ENCODE peak calls at places on chromosomes 3 and 15, in nine cellular contexts. O, R, J, Q, B, S, G, F and L are unnamed samples.

GRCh38 chr15:33089878-33090757 is 104.4 kb downstream of the FMN1 start:
- DNase-seq in J (no peak), O (peak), G (peak), Q (no peak), S (no peak), R (peak), B (no peak), F (no peak), L (no peak)

GRCh38 chr3:147507638-147508286 is 98.6 kb downstream of the ZIC1 start:
- DNase-seq in F (peak), O (peak), Q (no peak), J (no peak), G (peak), S (no peak), R (peak), B (no peak), L (no peak)

GRCh38 chr3:110758208-110758607 is 313.4 kb upstream of the NECTIN3 start:
- DNase-seq in J (no peak), G (peak), O (peak), S (no peak), Q (no peak), B (no peak), F (no peak), R (no peak), L (no peak)

GRCh38 chr3:24498391-24498790 is 3.7 kb upstream of the THRB start:
- DNase-seq in F (no peak), G (no peak), Q (peak), B (no peak), J (no peak), O (peak), R (no peak), S (no peak), L (no peak)

GRCh38 chr3:40516201-40516600 is 8.6 kb upstream of the ZNF621 start:
- DNase-seq in R (peak), B (no peak), O (peak), J (no peak), Q (peak), F (no peak), S (no peak), G (peak), L (no peak)

GRCh38 chr3:182848906-182849305 is 55.6 kb downstream of the ATP11B start:
- DNase-seq in S (no peak), B (no peak), G (no peak), Q (no peak), O (no peak), J (no peak), F (no peak), R (no peak), L (no peak)

GRCh38 chr3:183370391-183370790 is 58.0 kb downstream of the MCF2L2 start:
- DNase-seq in S (no peak), R (peak), G (peak), B (no peak), F (no peak), J (no peak), Q (no peak), O (peak), L (no peak)

GRCh38 chr3:104886220-104886995 is 480.3 kb upstream of the ALCAM start:
- DNase-seq in Q (no peak), S (no peak), O (peak), G (peak), J (no peak), R (peak), F (no peak), B (no peak), L (no peak)

GRCh38 chr3:120848503-120848902 is 59.5 kb upstream of the STXBP5L start:
- DNase-seq in S (no peak), R (no peak), F (no peak), Q (no peak), G (no peak), O (no peak), J (no peak), B (no peak), L (no peak)

GRCh38 chr15:29337156-29337959 is 67.7 kb upstream of the NSMCE3 start:
- DNase-seq in G (peak), F (no peak), B (no peak), Q (no peak), R (peak), J (no peak), S (no peak), O (peak), L (no peak)

GRCh38 chr15:89479173-89479572 is 17.2 kb downstream of the RHCG start:
- DNase-seq in J (no peak), R (no peak), Q (no peak), S (no peak), O (no peak), B (no peak), G (no peak), F (no peak), L (no peak)

GRCh38 chr3:170506556-170506955 is 79.3 kb downstream of the SLC7A14 start:
- DNase-seq in G (peak), R (peak), Q (peak), S (no peak), B (no peak), F (no peak), O (peak), J (no peak), L (no peak)

GRCh38 chr15:100761253-100761935 is 118.2 kb upstream of the ALDH1A3 start:
- DNase-seq in B (no peak), S (no peak), O (no peak), F (no peak), G (no peak), R (no peak), J (peak), Q (no peak), L (no peak)

GRCh38 chr3:57961828-57962447 is 46.3 kb upstream of the FLNB start:
- DNase-seq in G (peak), F (no peak), Q (peak), O (peak), J (peak), S (no peak), R (peak), B (no peak), L (no peak)

GRCh38 chr3:186280737-186281136 is 81.3 kb downstream of the DGKG start:
- DNase-seq in G (no peak), Q (no peak), O (no peak), S (no peak), F (no peak), J (no peak), R (no peak), B (no peak), L (no peak)

GRCh38 chr15:26013946-26014345 is 150.8 kb upstream of the ATP10A start:
- DNase-seq in Q (peak), J (no peak), B (no peak), S (no peak), G (no peak), O (peak), R (no peak), F (no peak), L (peak)

GRCh38 chr3:156472150-156472549 is 82.8 kb downstream of the SSR3 start:
- DNase-seq in R (no peak), B (no peak), G (no peak), F (no peak), Q (no peak), O (no peak), S (no peak), J (no peak), L (no peak)

GRCh38 chr3:50388720-50389352 is 29.5 kb upstream of the TMEM115 start:
- DNase-seq in F (no peak), G (peak), B (no peak), O (no peak), R (no peak), J (no peak), S (no peak), Q (peak), L (no peak)

GRCh38 chr3:35723480-35724097 is 84.3 kb downstream of the ARPP21 start:
- DNase-seq in R (no peak), O (no peak), B (no peak), G (no peak), S (no peak), F (no peak), J (no peak), Q (no peak), L (no peak)

GRCh38 chr3:184160456-184160855 is 5.3 kb downstream of the DVL3 start:
- DNase-seq in G (peak), S (no peak), J (no peak), F (no peak), O (peak), R (peak), Q (no peak), B (no peak), L (no peak)

GRCh38 chr15:57084178-57084577 is 165.7 kb downstream of the TCF12 start:
- DNase-seq in R (no peak), G (no peak), O (no peak), S (no peak), J (no peak), F (no peak), B (no peak), Q (no peak), L (no peak)

GRCh38 chr3:194104041-194104751 is 31.8 kb upstream of the HES1 start:
- DNase-seq in S (no peak), F (no peak), G (no peak), Q (no peak), O (no peak), R (no peak), B (no peak), J (no peak), L (no peak)

GRCh38 chr3:184491011-184491576 is 70.5 kb upstream of the EPHB3 start:
- DNase-seq in R (no peak), Q (no peak), J (no peak), G (no peak), O (peak), S (no peak), B (no peak), F (no peak), L (no peak)

GRCh38 chr3:38186781-38187180 is 21.4 kb downstream of the OXSR1 start:
- DNase-seq in G (no peak), F (no peak), O (no peak), S (no peak), Q (no peak), B (no peak), J (no peak), R (no peak), L (no peak)

GRCh38 chr3:112973325-112974177 is 1.4 kb downstream of the CD200R1 start:
- DNase-seq in J (no peak), R (no peak), B (peak), G (no peak), F (no peak), S (no peak), Q (no peak), O (no peak), L (no peak)

GRCh38 chr3:112974178-112974517 is 755 bp downstream of the CD200R1 start:
- DNase-seq in S (no peak), Q (no peak), R (no peak), G (no peak), F (no peak), J (no peak), O (no peak), B (no peak), L (no peak)

GRCh38 chr3:112976953-112977352 is 2.0 kb upstream of the CD200R1 start:
- DNase-seq in J (no peak), B (no peak), Q (no peak), S (no peak), F (no peak), O (no peak), G (no peak), R (no peak), L (no peak)

GRCh38 chr3:112974894-112975293 is at the start of gene CD200R1:
- DNase-seq in G (no peak), B (peak), R (no peak), S (no peak), O (no peak), Q (no peak), J (no peak), F (no peak), L (no peak)

GRCh38 chr3:112976001-112976400 is 1.1 kb upstream of the CD200R1 start:
- DNase-seq in J (no peak), Q (no peak), O (no peak), S (no peak), B (no peak), F (no peak), G (no peak), R (no peak), L (no peak)
- H3K4me3 ChIP-seq in J (no peak), Q (no peak), O (no peak), S (no peak), B (no peak), F (no peak), G (no peak), R (no peak), L (no peak)

GRCh38 chr3:74423867-74424266 is 190.6 kb downstream of the CNTN3 start:
- DNase-seq in O (no peak), B (no peak), S (no peak), G (no peak), F (no peak), Q (no peak), R (no peak), J (no peak), L (no peak)
- H3K4me3 ChIP-seq in O (peak), B (no peak), S (no peak), G (no peak), F (no peak), Q (no peak), R (no peak), J (no peak), L (no peak)

GRCh38 chr3:72175305-72175858 is 390.4 kb upstream of the PROK2 start:
- DNase-seq in Q (no peak), G (no peak), F (no peak), R (no peak), B (no peak), J (no peak), O (no peak), S (no peak), L (no peak)

GRCh38 chr3:72178463-72179106 is 393.6 kb upstream of the PROK2 start:
- DNase-seq in G (peak), R (no peak), F (no peak), S (no peak), B (no peak), J (no peak), Q (peak), O (no peak), L (no peak)

GRCh38 chr3:72174890-72175289 is 389.9 kb upstream of the PROK2 start:
- DNase-seq in J (no peak), F (no peak), S (no peak), R (no peak), B (no peak), G (no peak), O (no peak), Q (no peak), L (no peak)

GRCh38 chr3:72177075-72178050 is 392.4 kb upstream of the PROK2 start:
- DNase-seq in Q (no peak), O (peak), R (peak), B (no peak), F (peak), G (peak), S (no peak), J (no peak), L (no peak)

DNA sequence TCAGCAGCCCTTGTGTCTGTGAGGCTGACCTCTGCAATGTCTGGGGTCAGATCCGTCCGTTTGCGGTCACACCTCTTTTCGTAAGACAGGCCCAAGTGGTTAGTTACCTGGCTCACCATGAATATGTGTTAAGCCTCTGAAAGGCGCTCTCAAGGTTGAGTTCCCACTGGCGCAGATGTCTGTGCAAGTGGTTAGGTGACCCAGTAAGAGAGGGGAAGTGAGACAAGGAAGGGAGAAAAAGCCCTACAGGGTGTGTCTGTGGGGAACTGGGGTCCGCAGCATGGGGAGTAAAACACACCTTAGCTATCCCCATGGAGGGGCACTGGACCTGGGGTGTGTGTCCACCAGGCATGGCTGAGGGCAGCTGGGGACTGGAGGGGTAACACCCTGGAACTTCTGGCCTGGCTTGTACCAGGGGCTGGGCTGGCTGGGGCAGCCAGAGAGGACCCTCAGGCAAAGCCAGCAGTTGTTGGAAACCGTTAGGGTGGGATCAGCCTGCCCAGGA is 391.6 kb upstream of the PROK2 start:
- DNase-seq in S (no peak), O (no peak), B (no peak), R (no peak), J (no peak), F (no peak), G (no peak), Q (no peak), L (no peak)
- H3K4me3 ChIP-seq in S (no peak), O (no peak), B (no peak), R (no peak), J (no peak), F (no peak), G (no peak), Q (no peak), L (no peak)

GRCh38 chr15:74130089-74130848 is at the start of gene ISLR2:
- DNase-seq in S (no peak), G (no peak), Q (no peak), O (peak), F (peak), J (no peak), R (peak), B (no peak), L (no peak)
- H3K4me3 ChIP-seq in S (peak), G (peak), Q (no peak), O (peak), F (no peak), J (no peak), R (peak), B (no peak), L (peak)

DNA sequence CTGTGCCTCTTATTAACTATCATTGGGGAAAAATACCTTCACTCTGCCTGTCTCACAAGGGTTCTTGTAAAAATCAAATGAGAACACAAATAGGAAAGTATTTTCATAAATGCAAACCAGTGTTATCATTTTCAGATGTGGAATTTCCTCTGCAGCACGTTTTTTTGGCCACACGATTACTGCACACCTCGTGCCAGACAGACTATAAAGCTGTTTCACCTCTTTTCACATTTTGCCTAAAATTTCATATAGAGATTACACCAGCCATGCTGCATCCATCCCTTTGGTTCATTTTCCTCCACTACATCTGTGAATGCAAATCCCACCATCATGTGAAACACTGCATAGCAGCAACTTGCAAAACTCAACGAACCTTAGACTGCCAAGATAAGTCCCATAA is 1.2 kb upstream of the TMOD2 start:
- DNase-seq in O (no peak), G (no peak), J (no peak), B (no peak), S (no peak), R (no peak), F (no peak), Q (no peak), L (no peak)
- H3K4me3 ChIP-seq in O (no peak), G (no peak), J (no peak), B (no peak), S (no peak), R (no peak), F (no peak), Q (no peak), L (no peak)

DNA sequence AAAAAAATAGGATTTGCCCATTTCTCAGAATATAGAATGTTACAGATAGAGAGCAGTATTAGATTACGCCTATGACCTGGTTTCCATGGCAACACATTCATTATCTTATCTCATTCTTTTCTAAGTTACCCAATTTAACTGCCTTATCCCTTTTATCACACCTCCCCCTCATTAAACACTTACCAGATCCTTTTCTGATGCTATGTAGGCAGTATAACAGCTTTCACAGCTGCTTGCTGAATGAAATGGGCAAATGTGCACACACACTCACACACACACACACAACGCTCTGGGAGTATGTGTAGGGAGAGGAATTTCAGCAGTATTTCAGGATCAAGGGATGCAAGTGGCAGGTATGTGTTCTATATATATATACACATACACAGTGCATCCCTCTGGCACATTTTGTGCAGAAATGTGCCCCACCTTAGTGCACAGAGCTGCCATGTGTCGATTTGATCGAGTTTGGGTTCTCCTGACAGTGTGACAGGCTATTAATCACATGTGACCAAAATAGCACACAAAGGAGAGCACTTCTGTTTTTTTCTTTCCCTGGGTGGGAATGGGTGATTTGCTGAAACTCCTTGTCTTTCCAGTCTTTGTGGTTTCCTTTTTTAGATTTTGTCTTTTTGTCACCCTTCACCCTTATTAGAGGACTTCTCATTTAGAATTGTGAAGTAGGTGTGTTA is 553.6 kb downstream of the PDCD6IP start:
- DNase-seq in F (no peak), S (no peak), J (no peak), Q (peak), B (no peak), R (no peak), O (no peak), G (no peak), L (no peak)
- H3K4me3 ChIP-seq in F (no peak), S (no peak), J (no peak), Q (no peak), B (no peak), R (no peak), O (no peak), G (no peak), L (no peak)

GRCh38 chr3:172519740-172520139 is 3.5 kb downstream of the TNFSF10 start:
- DNase-seq in B (no peak), R (no peak), F (no peak), Q (no peak), O (no peak), G (no peak), S (no peak), J (no peak), L (no peak)

GRCh38 chr3:172517859-172518466 is 5.3 kb downstream of the TNFSF10 start:
- DNase-seq in F (no peak), R (no peak), Q (no peak), B (peak), S (no peak), G (no peak), O (peak), J (no peak), L (no peak)

GRCh38 chr3:172520332-172520831 is 2.8 kb downstream of the TNFSF10 start:
- DNase-seq in B (no peak), R (peak), O (peak), F (no peak), S (no peak), G (peak), Q (no peak), J (no peak), L (peak)

GRCh38 chr3:172516318-172517214 is 6.7 kb downstream of the TNFSF10 start:
- DNase-seq in Q (no peak), O (peak), G (peak), R (peak), B (no peak), F (peak), S (peak), J (peak), L (peak)

GRCh38 chr3:172519241-172519640 is 4.0 kb downstream of the TNFSF10 start:
- DNase-seq in R (no peak), O (no peak), Q (no peak), S (no peak), B (no peak), F (no peak), J (no peak), G (no peak), L (no peak)
- H3K4me3 ChIP-seq in R (no peak), O (no peak), Q (no peak), S (peak), B (no peak), F (no peak), J (no peak), G (no peak), L (no peak)

GRCh38 chr15:80778964-80779657 is at the start of gene CEMIP:
- DNase-seq in O (peak), Q (peak), R (peak), B (no peak), G (peak), J (no peak), F (peak), S (peak), L (peak)

GRCh38 chr15:80777137-80777536 is 2.0 kb upstream of the CEMIP start:
- DNase-seq in Q (no peak), B (no peak), O (peak), G (peak), J (no peak), R (peak), S (no peak), F (peak), L (peak)

GRCh38 chr15:80777836-80778620 is 1.1 kb upstream of the CEMIP start:
- DNase-seq in Q (no peak), R (peak), S (no peak), J (no peak), B (no peak), O (peak), G (peak), F (no peak), L (no peak)

GRCh38 chr15:80779658-80780415 is 667 bp downstream of the CEMIP start:
- DNase-seq in R (peak), J (no peak), G (peak), Q (peak), B (no peak), S (no peak), F (peak), O (peak), L (no peak)

GRCh38 chr15:80778621-80778963 is 578 bp upstream of the CEMIP start:
- DNase-seq in F (no peak), J (no peak), S (no peak), Q (no peak), R (peak), B (no peak), G (no peak), O (no peak), L (no peak)
- H3K4me3 ChIP-seq in F (no peak), J (no peak), S (peak), Q (no peak), R (peak), B (no peak), G (peak), O (peak), L (no peak)